ENCODE peak calls at places on chromosome 17, in four cellular contexts. G is K562, Z is HepG2, O is SK-N-SH. J is an unnamed sample.

GRCh38 chr17:46876353-46876887 is 25.0 kb downstream of the WNT9B start:
- DNase-seq in G (peak; percentile 42), Z (peak; percentile 53), O (peak; percentile 48), J (peak; percentile 62)

GRCh38 chr17:80656590-80656989 is 112.0 kb downstream of the RPTOR start:
- DNase-seq in G (no peak), Z (no peak), O (no peak), J (no peak)

GRCh38 chr17:12665263-12666210 is at the start of gene MYOCD:
- DNase-seq in G (no peak), Z (no peak), O (peak; percentile 28), J (peak; percentile 82)

GRCh38 chr17:29595107-29595942 is 2.4 kb downstream of the ANKRD13B start:
- DNase-seq in G (no peak), Z (no peak), O (no peak), J (no peak)

GRCh38 chr17:9647014-9647413 is 1.7 kb downstream of the USP43 start:
- DNase-seq in G (no peak), Z (no peak), O (no peak), J (no peak)

GRCh38 chr17:66135896-66136295 is 56.0 kb downstream of the CEP112 start:
- DNase-seq in G (no peak), Z (no peak), O (no peak), J (no peak)

GRCh38 chr17:38881600-38882191 is 11.8 kb downstream of the LASP1 start:
- DNase-seq in G (peak; percentile 72), Z (no peak), O (peak; percentile 63), J (no peak)

GRCh38 chr17:11144358-11145233 is 96.4 kb upstream of the SHISA6 start:
- DNase-seq in G (peak; percentile 4), Z (peak; percentile 18), O (peak; percentile 24), J (peak; percentile 18)

GRCh38 chr17:27494192-27495091 is 38.2 kb downstream of the KSR1 start:
- DNase-seq in G (no peak), Z (peak; percentile 84), O (no peak), J (no peak)

GRCh38 chr17:67139289-67139688 is 94.9 kb downstream of the CACNG1 start:
- DNase-seq in G (no peak), Z (no peak), O (no peak), J (no peak)

GRCh38 chr17:28925912-28926365 is 23.1 kb upstream of the DHRS13 start:
- DNase-seq in G (no peak), Z (no peak), O (no peak), J (no peak)

GRCh38 chr17:32495347-32496253 is 8.8 kb downstream of the CDK5R1 start:
- DNase-seq in G (no peak), Z (no peak), O (peak; percentile 83), J (no peak)

GRCh38 chr17:72580321-72581127 is 459.7 kb downstream of the SOX9 start:
- DNase-seq in G (no peak), Z (peak; percentile 100), O (no peak), J (no peak)

GRCh38 chr17:47694018-47694817 is at the start of gene TBKBP1:
- DNase-seq in G (peak; percentile 74), Z (peak; percentile 41), O (peak; percentile 99), J (peak; percentile 85)

GRCh38 chr17:21353326-21354010 is 22.7 kb upstream of the KCNJ12 start:
- DNase-seq in G (no peak), Z (no peak), O (no peak), J (no peak)

GRCh38 chr17:39926588-39927100 is 757 bp downstream of the ORMDL3 start:
- DNase-seq in G (peak; percentile 66), Z (peak; percentile 78), O (peak; percentile 69), J (peak; percentile 58)

GRCh38 chr17:32693135-32693897 is 183.6 kb downstream of the MYO1D start:
- DNase-seq in G (no peak), Z (no peak), O (peak; percentile 30), J (no peak)

GRCh38 chr17:53979991-53980390 is 157.3 kb downstream of the KIF2B start:
- DNase-seq in G (no peak), Z (no peak), O (no peak), J (no peak)

GRCh38 chr17:57092779-57093178 is 7.7 kb downstream of the AKAP1 start:
- DNase-seq in G (no peak), Z (no peak), O (no peak), J (no peak)

GRCh38 chr17:9329251-9329921 is 246.2 kb downstream of the STX8 start:
- DNase-seq in G (no peak), Z (no peak), O (no peak), J (no peak)

GRCh38 chr17:1181769-1182137 is 2.0 kb upstream of the ABR start:
- DNase-seq in G (no peak), Z (no peak), O (no peak), J (no peak)

GRCh38 chr17:1182831-1183578 is 3.2 kb upstream of the ABR start:
- DNase-seq in G (no peak), Z (no peak), O (no peak), J (no peak)

GRCh38 chr17:1179635-1180433 is at the start of gene ABR:
- DNase-seq in G (peak; percentile 75), Z (no peak), O (peak; percentile 91), J (peak; percentile 74)

GRCh38 chr17:1180434-1180742 is 607 bp upstream of the ABR start:
- DNase-seq in G (no peak), Z (no peak), O (no peak), J (no peak)

DNA sequence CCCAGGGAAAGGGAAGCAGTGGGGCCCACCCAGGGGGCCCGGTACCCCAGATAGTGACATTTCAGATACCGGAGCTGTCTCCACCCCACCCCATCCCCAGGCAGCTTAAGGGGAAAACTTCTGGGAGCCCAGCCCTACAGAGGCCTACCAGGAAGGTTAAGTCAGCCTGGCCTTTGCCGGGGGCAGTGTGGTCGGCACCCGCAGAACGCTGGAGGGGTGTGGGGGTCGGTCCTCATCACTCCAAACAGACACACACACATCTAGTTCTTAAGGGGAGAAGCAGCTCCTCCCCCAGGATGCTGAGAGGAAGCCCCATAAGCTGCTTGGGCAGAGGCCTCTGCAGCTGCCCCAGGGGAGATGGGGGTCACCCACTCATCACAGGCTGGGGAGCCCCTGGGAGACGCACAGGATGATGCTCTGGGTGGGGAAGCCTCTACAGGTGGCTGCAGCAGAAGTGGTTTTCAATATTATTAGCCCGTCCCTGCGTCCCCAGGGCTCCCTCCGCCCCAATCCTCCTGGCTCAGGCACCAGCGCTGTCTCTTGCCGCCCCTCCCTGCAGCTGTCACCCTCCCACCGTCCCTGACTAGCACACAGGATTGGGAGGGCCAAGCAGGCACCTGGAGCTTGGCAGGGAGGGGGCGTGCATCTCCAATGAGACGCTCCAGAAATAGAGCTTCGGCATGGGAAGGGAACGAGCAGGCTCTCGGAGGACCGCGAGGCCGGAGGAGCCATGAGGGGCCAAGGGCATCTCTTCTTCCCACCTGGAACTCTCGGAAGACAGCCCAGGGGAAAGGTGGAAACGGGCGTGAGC is 1.4 kb upstream of the ABR start:
- DNase-seq in G (no peak), Z (no peak), O (no peak), J (peak; percentile 66)
- TF ChIP-seq FOXJ3 in G (no peak), Z (no peak), O (no peak), J (no peak)

GRCh38 chr17:15738066-15738465 is 6.0 kb downstream of the TBC1D26 start:
- DNase-seq in G (no peak), Z (no peak), O (no peak), J (no peak)

GRCh38 chr17:15742051-15742795 is 10.1 kb downstream of the TBC1D26 start:
- DNase-seq in G (no peak), Z (no peak), O (no peak), J (no peak)

GRCh38 chr17:15741624-15742023 is 9.5 kb downstream of the TBC1D26 start:
- DNase-seq in G (no peak), Z (no peak), O (no peak), J (no peak)

GRCh38 chr17:15742921-15743320 is 10.8 kb downstream of the TBC1D26 start:
- DNase-seq in G (no peak), Z (no peak), O (no peak), J (no peak)

DNA sequence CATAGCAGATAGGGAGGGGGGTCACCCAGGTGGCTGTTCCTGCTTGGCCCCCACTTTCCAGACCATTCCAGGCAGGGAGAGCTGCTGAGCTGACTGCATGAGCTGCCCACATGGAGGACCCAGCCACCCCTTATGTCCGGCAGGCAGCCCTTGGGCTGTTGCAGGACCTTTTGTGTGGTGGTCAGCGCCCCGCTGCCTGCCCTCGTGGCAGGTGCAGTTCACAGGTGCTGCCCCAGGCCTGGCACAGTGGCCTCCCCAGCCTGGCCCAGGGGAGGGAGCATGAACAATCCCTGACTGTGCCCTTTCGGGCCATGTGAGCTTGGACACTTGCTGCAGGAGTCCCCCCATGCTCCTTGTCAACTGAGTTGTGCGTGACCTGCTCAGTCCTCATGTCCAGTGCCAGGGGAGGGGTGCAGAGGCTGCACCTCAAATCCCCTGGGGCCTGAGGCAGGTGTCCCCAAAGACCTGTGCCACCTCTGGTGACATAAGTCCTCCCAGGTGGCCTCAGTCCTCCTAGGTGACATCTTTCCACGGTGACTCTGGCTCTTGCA is 8.6 kb downstream of the TBC1D26 start:
- DNase-seq in G (no peak), Z (no peak), O (no peak), J (no peak)
- TF ChIP-seq FOXJ3 in G (no peak), Z (no peak), O (no peak), J (no peak)

DNA sequence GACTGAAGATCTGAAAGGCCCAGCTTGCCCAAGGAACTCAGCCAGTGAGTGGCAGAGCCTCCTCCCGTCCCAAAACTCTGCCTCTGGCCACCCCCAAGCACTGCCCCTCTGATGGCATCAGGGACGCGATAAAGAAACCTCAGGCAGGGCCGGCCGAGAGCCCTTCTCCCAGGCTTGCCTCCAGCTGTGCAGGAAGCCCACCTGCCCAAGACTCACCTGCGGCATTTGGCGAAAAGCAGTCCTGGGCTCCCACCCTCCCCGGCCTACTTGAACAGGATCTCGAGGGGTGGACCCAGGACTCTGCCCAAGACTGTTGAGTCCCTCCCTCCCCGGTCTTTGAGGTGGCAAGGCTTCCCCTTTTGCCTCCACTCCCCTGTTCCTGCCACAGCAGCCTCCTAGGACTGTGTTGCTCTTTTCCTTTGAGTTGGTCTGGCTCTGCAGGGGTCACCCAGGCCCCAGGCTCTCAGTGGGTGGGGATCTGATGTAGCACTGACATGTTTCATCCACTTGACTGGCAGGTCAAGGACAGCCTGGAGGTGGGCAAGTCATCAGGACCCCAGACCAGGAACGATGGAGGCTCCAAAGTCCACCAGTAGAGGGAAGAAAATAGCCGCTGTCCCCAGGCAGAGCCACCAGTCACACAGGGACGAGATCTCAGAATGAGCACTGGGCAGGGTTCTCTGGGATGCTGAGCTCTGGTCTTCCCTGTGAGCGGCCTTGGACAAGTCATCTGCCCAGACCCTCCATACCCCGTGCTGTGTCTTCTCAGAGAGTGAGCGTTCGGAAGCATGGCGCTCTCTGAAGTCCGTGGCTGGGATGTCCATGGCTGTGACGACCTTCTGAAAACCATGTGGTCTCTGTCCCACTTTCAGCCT is 111.1 kb upstream of the TNRC6C start:
- DNase-seq in G (no peak), Z (no peak), O (no peak), J (no peak)
- TF ChIP-seq FOXJ3 in G (no peak), Z (no peak), O (no peak), J (no peak)

DNA sequence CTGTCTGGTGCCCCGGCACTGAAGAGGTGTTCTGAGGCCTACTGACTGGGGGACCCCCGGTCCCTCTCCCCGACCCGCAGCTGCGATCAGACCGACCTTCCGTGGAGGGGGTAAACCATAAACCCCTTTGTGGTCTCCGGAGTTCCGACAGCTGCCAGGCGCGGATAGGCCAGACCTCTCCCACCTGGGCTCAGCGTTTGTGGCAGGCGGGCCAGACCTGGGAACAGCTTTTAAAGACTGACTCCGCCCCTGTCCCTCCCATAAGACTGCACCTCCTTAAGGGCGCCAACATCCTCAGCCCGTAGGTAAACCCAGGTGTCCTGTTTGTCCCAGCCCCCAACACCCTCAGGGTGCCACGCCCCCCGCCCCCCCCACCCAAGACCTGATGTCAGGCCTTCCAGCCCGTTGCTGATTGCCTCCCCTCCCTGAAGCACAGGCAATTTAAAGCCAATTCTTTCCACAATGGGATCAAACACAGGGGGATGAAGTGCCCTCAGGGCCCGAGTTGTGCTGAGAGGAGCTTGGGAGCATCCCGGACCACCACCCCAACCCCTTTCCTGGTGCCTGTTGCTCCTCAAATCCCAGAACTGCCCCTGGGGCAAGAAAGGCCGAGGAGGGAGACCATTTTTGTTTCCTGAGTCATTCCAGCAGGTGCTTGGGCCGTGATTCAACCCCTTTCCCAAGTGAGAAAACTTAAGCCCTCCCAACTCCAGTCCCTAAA is at the start of gene SOX15:
- DNase-seq in G (no peak), Z (no peak), O (peak; percentile 50), J (peak; percentile 71)
- TF ChIP-seq FOXJ3 in G (no peak), Z (no peak), O (no peak), J (no peak)

J was measured in WTC11.